ENCODE peak calls at places on chromosomes 7 and 10, in six cellular contexts. S, N, F, E, U and X are unnamed samples.

GRCh38 chr10:119489572-119490326 is 52.8 kb downstream of the RGS10 start:
- DNase-seq in S (peak; percentile 74), N (peak; percentile 39), F (peak; percentile 70), E (peak; percentile 62), U (peak; percentile 42), X (peak; percentile 76)

GRCh38 chr7:14048889-14049288 is 59.4 kb upstream of the ETV1 start:
- DNase-seq in S (no peak), N (no peak), F (no peak), E (no peak), U (no peak), X (no peak)

GRCh38 chr7:32335107-32335506 is 155.1 kb downstream of the LSM5 start:
- DNase-seq in S (no peak), N (no peak), F (no peak), E (peak; percentile 70), U (no peak), X (no peak)

GRCh38 chr10:24462889-24463552 is 254.1 kb downstream of the KIAA1217 start:
- DNase-seq in S (no peak), N (no peak), F (no peak), E (no peak), U (peak; percentile 51), X (no peak)

GRCh38 chr10:88493676-88494483 is 89.2 kb downstream of the RNLS start:
- DNase-seq in S (no peak), N (no peak), F (no peak), E (no peak), U (peak; percentile 78), X (no peak)

GRCh38 chr7:151415375-151416112 is 5.7 kb upstream of the WDR86 start:
- DNase-seq in S (no peak), N (no peak), F (no peak), E (peak; percentile 44), U (no peak), X (no peak)

GRCh38 chr7:91347288-91347687 is 83.1 kb downstream of the FZD1 start:
- DNase-seq in S (no peak), N (no peak), F (no peak), E (no peak), U (peak; percentile 72), X (peak; percentile 92)

GRCh38 chr10:5395168-5395567 is 9.5 kb downstream of the TUBAL3 start:
- DNase-seq in S (no peak), N (no peak), F (no peak), E (no peak), U (no peak), X (no peak)

GRCh38 chr10:35027567-35027966 is 62.6 kb downstream of the CUL2 start:
- DNase-seq in S (no peak), N (no peak), F (no peak), E (no peak), U (peak; percentile 50), X (peak; percentile 25)

GRCh38 chr7:9125246-9125645 is 691.8 kb downstream of the NXPH1 start:
- DNase-seq in S (no peak), N (no peak), F (no peak), E (no peak), U (no peak), X (no peak)

GRCh38 chr7:2897023-2897422 is 52.9 kb upstream of the GNA12 start:
- DNase-seq in S (no peak), N (no peak), F (no peak), E (no peak), U (no peak), X (no peak)
- TF ChIP-seq CTCF in S (no peak), N (no peak), F (no peak), E (no peak), U (no peak), X (no peak)

GRCh38 chr7:104862719-104863118 is 151.3 kb upstream of the KMT2E start:
- DNase-seq in S (no peak), N (no peak), F (no peak), E (no peak), U (no peak), X (peak; percentile 52)
- TF ChIP-seq CTCF in S (peak; percentile 46), N (peak; percentile 57), F (no peak), E (no peak), U (peak; percentile 32), X (peak; percentile 64)

DNA sequence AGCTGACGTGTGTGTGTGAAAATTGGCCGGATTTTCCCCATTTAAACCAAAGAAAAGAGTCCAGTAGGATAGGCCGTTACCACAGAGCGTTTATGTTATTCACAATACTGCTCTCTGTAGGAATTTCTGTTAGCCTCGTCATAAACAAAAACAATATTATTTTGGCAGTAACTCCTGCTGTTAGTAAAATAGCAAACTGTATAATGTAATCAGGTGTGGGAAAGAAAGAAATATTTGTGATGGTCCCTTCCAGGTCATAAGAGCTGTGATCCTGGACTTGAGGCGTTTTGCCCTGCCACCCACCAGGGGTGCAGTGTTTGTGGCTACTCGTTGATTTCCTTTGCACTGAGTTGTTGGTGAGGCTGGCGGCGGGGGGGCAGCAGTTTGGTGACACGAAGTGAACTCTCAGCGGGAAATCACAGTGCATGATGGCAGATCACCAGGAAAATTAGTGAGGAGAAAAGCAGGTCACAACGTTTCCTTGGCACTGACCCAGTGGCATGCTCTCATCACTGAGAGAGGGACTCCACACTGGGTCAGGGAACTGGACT is 2.8 kb downstream of the EEPD1 start:
- DNase-seq in S (no peak), N (no peak), F (no peak), E (no peak), U (peak; percentile 56), X (no peak)
- TF ChIP-seq CTCF in S (peak; percentile 13), N (peak; percentile 17), F (no peak), E (no peak), U (no peak), X (no peak)

GRCh38 chr10:70084189-70084588 is 31.5 kb downstream of the MACROH2A2 start:
- DNase-seq in S (no peak), N (no peak), F (no peak), E (no peak), U (no peak), X (no peak)
- TF ChIP-seq CTCF in S (no peak), N (no peak), F (no peak), E (no peak), U (no peak), X (no peak)

GRCh38 chr7:44964384-44964830 is 14.4 kb downstream of the MYO1G start:
- DNase-seq in S (no peak), N (no peak), F (no peak), E (no peak), U (no peak), X (no peak)
- TF ChIP-seq CTCF in S (peak; percentile 19), N (peak; percentile 84), F (no peak), E (peak; percentile 40), U (peak; percentile 44), X (peak; percentile 44)

DNA sequence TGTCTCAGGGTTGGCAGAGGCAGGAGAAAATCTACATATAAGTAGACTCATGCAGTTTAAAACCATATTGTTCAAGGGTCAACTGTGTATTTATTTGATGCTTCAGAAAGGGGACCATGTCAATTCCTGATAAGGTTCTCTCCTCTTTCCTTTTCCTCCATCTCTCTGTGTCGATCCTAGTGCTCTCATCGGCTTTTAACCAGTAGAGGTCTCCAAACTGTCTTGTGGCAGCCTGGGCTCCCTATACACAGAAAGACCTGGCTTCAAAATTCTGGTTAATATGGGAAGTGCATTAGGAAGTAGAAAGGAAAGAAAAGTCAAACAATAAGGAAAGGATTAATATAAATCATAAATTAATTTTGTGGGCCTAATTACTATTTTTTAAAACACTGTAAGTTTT is 304.4 kb upstream of the C7orf33 start:
- DNase-seq in S (no peak), N (no peak), F (no peak), E (peak; percentile 38), U (peak; percentile 10), X (peak; percentile 73)
- TF ChIP-seq CTCF in S (peak; percentile 62), N (peak; percentile 63), F (no peak), E (peak; percentile 62), U (peak; percentile 48), X (peak; percentile 80)